ENCODE peak calls at places on chromosomes 2 and 18, in seven cellular contexts. F is PC-9, O is choroid plexus epithelial cell, V is brain microvascular endothelial cell, K is GM20000, B is fibroblast of lung, R is fibroblast of mammary gland. P is an unnamed sample.

GRCh38 chr2:229195346-229195947 is 75.6 kb downstream of the PID1 start:
- DNase-seq in F (no peak), O (no peak), V (no peak), K (no peak), B (no peak), R (no peak), P (no peak)

GRCh38 chr2:238250896-238251295 is 11.1 kb upstream of the HES6 start:
- DNase-seq in F (no peak), O (no peak), V (no peak), K (no peak), B (no peak), R (no peak), P (no peak)

GRCh38 chr2:239441724-239442123 is 40.9 kb upstream of the HDAC4 start:
- DNase-seq in F (no peak), O (no peak), V (no peak), K (no peak), B (no peak), R (no peak), P (no peak)

GRCh38 chr2:155622443-155622842 is 710.1 kb downstream of the NR4A2 start:
- DNase-seq in F (no peak), O (no peak), V (no peak), K (no peak), B (no peak), R (no peak), P (no peak)

GRCh38 chr2:178449700-178450573 is 1.0 kb downstream of the PRKRA start:
- DNase-seq in F (peak), O (peak), V (no peak), K (peak), B (peak), R (no peak), P (no peak)

GRCh38 chr18:62670573-62670972 is 44.8 kb upstream of the PHLPP1 start:
- DNase-seq in F (no peak), O (no peak), V (no peak), K (no peak), B (no peak), R (no peak), P (no peak)

GRCh38 chr2:45067859-45068642 is 58.8 kb upstream of the SIX2 start:
- DNase-seq in F (no peak), O (peak), V (no peak), K (no peak), B (no peak), R (peak), P (peak)

GRCh38 chr2:230695551-230695950 is 17.1 kb upstream of the CAB39 start:
- DNase-seq in F (peak), O (no peak), V (no peak), K (no peak), B (no peak), R (no peak), P (no peak)

GRCh38 chr2:220120004-220120403 is 492.6 kb downstream of the SLC4A3 start:
- DNase-seq in F (no peak), O (no peak), V (no peak), K (no peak), B (no peak), R (no peak), P (no peak)

GRCh38 chr2:96359310-96359709 is 23.7 kb downstream of the NCAPH start:
- DNase-seq in F (no peak), O (no peak), V (no peak), K (no peak), B (no peak), R (no peak), P (no peak)

GRCh38 chr2:72770879-72771461 is 54.9 kb downstream of the EXOC6B start:
- DNase-seq in F (peak), O (peak), V (peak), K (peak), B (peak), R (peak), P (peak)

GRCh38 chr2:159968282-159968900 is 94.0 kb downstream of the PLA2R1 start:
- DNase-seq in F (no peak), O (peak), V (peak), K (peak), B (peak), R (peak), P (peak)

GRCh38 chr18:62769216-62769615 is 53.9 kb downstream of the PHLPP1 start:
- DNase-seq in F (no peak), O (no peak), V (no peak), K (no peak), B (no peak), R (no peak), P (no peak)

GRCh38 chr2:72415256-72415655 is 267.6 kb upstream of the CYP26B1 start:
- DNase-seq in F (no peak), O (peak), V (no peak), K (no peak), B (peak), R (peak), P (no peak)

GRCh38 chr18:79781331-79781941 is 16.3 kb upstream of the KCNG2 start:
- DNase-seq in F (no peak), O (peak), V (no peak), K (no peak), B (no peak), R (no peak), P (no peak)

GRCh38 chr2:60278906-60279305 is 274.5 kb downstream of the BCL11A start:
- DNase-seq in F (no peak), O (no peak), V (no peak), K (no peak), B (no peak), R (no peak), P (no peak)

GRCh38 chr2:60271096-60271495 is 282.4 kb downstream of the BCL11A start:
- DNase-seq in F (no peak), O (no peak), V (no peak), K (no peak), B (no peak), R (no peak), P (no peak)

GRCh38 chr2:60281730-60282129 is 271.7 kb downstream of the BCL11A start:
- DNase-seq in F (no peak), O (no peak), V (no peak), K (no peak), B (no peak), R (no peak), P (no peak)

GRCh38 chr2:60271718-60272117 is 281.7 kb downstream of the BCL11A start:
- DNase-seq in F (no peak), O (no peak), V (no peak), K (no peak), B (no peak), R (no peak), P (no peak)

DNA sequence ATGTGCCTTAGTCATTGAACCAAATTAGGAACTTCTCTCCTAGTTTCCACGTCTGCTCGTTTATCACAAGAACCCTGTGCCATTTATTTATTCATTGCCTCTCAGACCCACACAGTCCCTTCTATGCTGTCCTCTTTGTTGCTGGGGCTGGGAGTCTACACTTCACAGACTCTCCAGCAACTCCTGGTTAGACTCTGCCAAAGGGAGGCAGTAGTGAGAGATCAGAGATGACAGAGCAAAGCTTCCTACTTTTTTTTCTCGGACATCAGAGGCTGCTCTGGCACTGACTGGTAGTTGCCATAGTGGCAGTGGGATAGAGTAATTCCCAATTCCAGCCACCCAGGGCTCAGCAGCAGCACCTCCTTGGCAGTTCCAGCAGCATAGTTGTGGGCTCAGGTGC is 277.5 kb downstream of the BCL11A start:
- DNase-seq in F (no peak), O (no peak), V (no peak), K (no peak), B (no peak), R (no peak), P (no peak)
- TF ChIP-seq CTCF in F (no peak), O (no peak), V (no peak), K (no peak), B (no peak), R (no peak), P (no peak)

GRCh38 chr2:157190151-157190550 is 67.4 kb upstream of the GALNT5 start:
- DNase-seq in F (no peak), O (peak), V (peak), K (no peak), B (peak), R (peak), P (peak)

GRCh38 chr2:157182834-157183396 is 74.6 kb upstream of the GALNT5 start:
- DNase-seq in F (peak), O (peak), V (peak), K (no peak), B (peak), R (peak), P (peak)

GRCh38 chr2:157182204-157182709 is 75.2 kb upstream of the GALNT5 start:
- DNase-seq in F (no peak), O (peak), V (no peak), K (no peak), B (no peak), R (peak), P (peak)

GRCh38 chr2:157184161-157184910 is 73.2 kb upstream of the GALNT5 start:
- DNase-seq in F (no peak), O (no peak), V (no peak), K (no peak), B (peak), R (peak), P (no peak)

GRCh38 chr2:157185828-157186227 is 71.7 kb upstream of the GALNT5 start:
- DNase-seq in F (no peak), O (peak), V (no peak), K (no peak), B (peak), R (peak), P (peak)
- TF ChIP-seq CTCF in F (no peak), O (peak), V (peak), K (no peak), B (peak), R (peak), P (peak)

DNA sequence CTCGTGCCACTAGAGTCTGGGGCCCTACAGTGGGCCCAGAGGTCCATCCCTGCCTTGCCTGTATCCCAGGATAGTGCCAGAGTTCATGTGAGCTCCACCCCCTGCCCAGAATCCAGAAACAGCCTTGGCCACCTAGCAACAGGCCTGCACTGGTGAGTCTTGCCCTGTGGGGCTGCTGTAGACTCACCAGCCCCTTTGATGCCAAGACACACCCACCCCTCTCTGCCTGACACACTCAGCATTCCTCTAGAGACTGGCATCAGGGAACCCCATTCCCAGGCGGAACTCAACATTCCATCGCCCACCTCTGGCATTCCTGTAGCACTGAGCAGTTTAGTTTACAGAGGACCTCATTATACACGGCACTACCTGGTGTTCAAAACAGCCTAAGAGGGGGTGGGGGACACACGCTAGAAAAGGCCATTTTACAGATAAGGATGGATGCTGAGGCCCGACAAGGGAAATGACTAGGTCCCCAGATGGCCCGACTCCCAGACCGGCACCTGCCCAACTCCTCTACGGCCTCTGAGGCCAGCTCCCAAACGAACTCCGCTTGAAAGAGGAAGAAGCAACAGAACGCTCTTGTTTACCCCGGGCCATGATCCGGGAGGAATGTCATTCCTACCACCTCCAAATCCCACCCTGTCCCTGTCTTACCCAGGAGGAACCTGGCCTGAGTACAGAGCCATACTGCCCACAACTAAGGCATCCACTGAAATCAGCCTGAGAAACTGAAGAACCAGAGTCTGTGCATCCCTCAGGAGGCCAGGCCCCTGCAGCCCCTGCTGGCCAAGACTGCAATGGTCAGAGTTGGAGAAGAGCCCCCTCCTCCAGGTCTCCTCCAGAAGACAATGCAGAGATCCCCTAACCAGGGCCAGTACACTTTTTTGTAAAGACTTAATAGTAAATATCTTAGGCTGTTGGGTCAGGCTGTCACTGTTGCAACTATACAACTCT is 180.2 kb downstream of the TNS1 start:
- DNase-seq in F (no peak), O (no peak), V (no peak), K (no peak), B (peak), R (no peak), P (peak)
- TF ChIP-seq CTCF in F (no peak), O (peak), V (peak), K (no peak), B (no peak), R (peak), P (no peak)

DNA sequence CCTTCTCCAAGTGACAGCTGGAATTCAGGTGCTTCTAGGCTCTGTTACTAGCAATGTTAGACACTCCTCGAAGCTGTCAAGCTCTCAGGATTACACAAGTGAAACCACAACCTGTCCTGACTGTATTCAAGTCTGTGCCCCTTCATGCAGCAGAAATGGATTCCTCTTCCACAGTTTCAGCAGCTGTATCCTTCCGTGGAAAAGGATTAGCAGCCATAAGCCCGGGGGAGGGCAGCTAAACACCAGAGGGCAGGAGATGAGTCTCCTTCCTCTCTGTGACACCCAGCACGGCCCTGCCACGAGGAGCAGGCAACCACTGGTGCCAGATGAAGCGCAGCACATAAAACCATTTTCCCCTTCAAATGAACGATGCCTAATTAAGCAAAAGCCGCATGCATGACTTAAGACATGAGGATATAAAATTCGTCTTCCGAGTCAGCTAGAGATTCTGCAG is 1.2 kb downstream of the ST3GAL5 start:
- DNase-seq in F (no peak), O (peak), V (no peak), K (peak), B (peak), R (peak), P (peak)
- TF ChIP-seq CTCF in F (no peak), O (peak), V (no peak), K (no peak), B (peak), R (peak), P (peak)

GRCh38 chr2:81389203-81389602 is 1084.7 kb upstream of the LRRTM1 start:
- DNase-seq in F (no peak), O (peak), V (no peak), K (no peak), B (no peak), R (peak), P (no peak)
- TF ChIP-seq CTCF in F (peak), O (no peak), V (no peak), K (no peak), B (no peak), R (peak), P (no peak)